ENCODE peak calls at places on chromosomes 2 and 18, in six cellular contexts. One of them, this sample, is unnamed.

GRCh38 chr2:67083978-67084377 is 313.2 kb upstream of the ETAA1 start:
- DNase-seq in H1: no peak
- DNase-seq in neuronal stem cell: no peak
- DNase-seq in IMR-90: peak
- DNase-seq in H9: no peak
- DNase-seq in mesenchymal stem cell: peak
- DNase-seq in this sample: no peak

GRCh38 chr2:218284106-218284811 is 8.0 kb downstream of the TMBIM1 start:
- DNase-seq in H1: no peak
- DNase-seq in mesenchymal stem cell: peak
- DNase-seq in neuronal stem cell: no peak
- DNase-seq in H9: no peak
- DNase-seq in IMR-90: peak
- DNase-seq in this sample: no peak

GRCh38 chr2:233032551-233033320 is at the start of gene NEU2:
- DNase-seq in H1: no peak
- DNase-seq in neuronal stem cell: no peak
- DNase-seq in IMR-90: no peak
- DNase-seq in mesenchymal stem cell: no peak
- DNase-seq in H9: no peak
- DNase-seq in this sample: no peak

GRCh38 chr2:239269959-239270358 is 130.9 kb downstream of the HDAC4 start:
- DNase-seq in H1: no peak
- DNase-seq in mesenchymal stem cell: no peak
- DNase-seq in IMR-90: no peak
- DNase-seq in H9: no peak
- DNase-seq in neuronal stem cell: no peak
- DNase-seq in this sample: no peak

GRCh38 chr2:45652090-45653050 is 895 bp downstream of the PRKCE start:
- DNase-seq in IMR-90: peak
- DNase-seq in H1: no peak
- DNase-seq in mesenchymal stem cell: peak
- DNase-seq in H9: peak
- DNase-seq in neuronal stem cell: no peak
- DNase-seq in this sample: peak

GRCh38 chr2:12032975-12033374 is 286.5 kb downstream of the LPIN1 start:
- DNase-seq in H9: no peak
- DNase-seq in IMR-90: peak
- DNase-seq in H1: no peak
- DNase-seq in neuronal stem cell: no peak
- DNase-seq in mesenchymal stem cell: peak
- DNase-seq in this sample: peak

GRCh38 chr2:240491483-240491882 is 56.0 kb downstream of the GPC1 start:
- DNase-seq in IMR-90: no peak
- DNase-seq in H1: no peak
- DNase-seq in H9: no peak
- DNase-seq in neuronal stem cell: no peak
- DNase-seq in mesenchymal stem cell: no peak
- DNase-seq in this sample: no peak

GRCh38 chr18:67600181-67600631 is 83.7 kb upstream of the DSEL start:
- DNase-seq in IMR-90: peak
- DNase-seq in H1: no peak
- DNase-seq in H9: no peak
- DNase-seq in neuronal stem cell: no peak
- DNase-seq in mesenchymal stem cell: peak
- DNase-seq in this sample: peak

GRCh38 chr2:120731175-120731574 is 4.5 kb upstream of the GLI2 start:
- DNase-seq in H1: no peak
- DNase-seq in neuronal stem cell: no peak
- DNase-seq in IMR-90: no peak
- DNase-seq in H9: peak
- DNase-seq in mesenchymal stem cell: no peak
- DNase-seq in this sample: no peak

GRCh38 chr2:83705146-83705545 is 753.9 kb downstream of the SUCLG1 start:
- DNase-seq in H9: no peak
- DNase-seq in H1: no peak
- DNase-seq in mesenchymal stem cell: no peak
- DNase-seq in neuronal stem cell: no peak
- DNase-seq in IMR-90: no peak
- DNase-seq in this sample: no peak

GRCh38 chr2:217650716-217651360 is 352.0 kb downstream of the TNS1 start:
- DNase-seq in mesenchymal stem cell: peak
- DNase-seq in neuronal stem cell: peak
- DNase-seq in H9: peak
- DNase-seq in IMR-90: peak
- DNase-seq in H1: peak
- DNase-seq in this sample: peak

GRCh38 chr2:205704101-205704741 is 21.9 kb downstream of the NRP2 start:
- DNase-seq in IMR-90: peak
- DNase-seq in mesenchymal stem cell: no peak
- DNase-seq in neuronal stem cell: no peak
- DNase-seq in H9: no peak
- DNase-seq in H1: no peak
- DNase-seq in this sample: no peak

GRCh38 chr2:58895849-58896248 is 654.7 kb upstream of the FANCL start:
- DNase-seq in H9: no peak
- DNase-seq in IMR-90: no peak
- DNase-seq in neuronal stem cell: no peak
- DNase-seq in H1: no peak
- DNase-seq in mesenchymal stem cell: no peak
- DNase-seq in this sample: no peak

GRCh38 chr2:234533631-234534030 is 36.8 kb upstream of the ARL4C start:
- DNase-seq in H1: no peak
- DNase-seq in IMR-90: no peak
- DNase-seq in mesenchymal stem cell: no peak
- DNase-seq in neuronal stem cell: no peak
- DNase-seq in H9: no peak
- DNase-seq in this sample: no peak

GRCh38 chr18:46536215-46536874 is 120.7 kb downstream of the LOXHD1 start:
- DNase-seq in H1: no peak
- DNase-seq in mesenchymal stem cell: no peak
- DNase-seq in IMR-90: no peak
- DNase-seq in H9: no peak
- DNase-seq in neuronal stem cell: no peak
- DNase-seq in this sample: peak

GRCh38 chr2:187711122-187711521 is 156.9 kb upstream of the TFPI start:
- DNase-seq in neuronal stem cell: no peak
- DNase-seq in H1: no peak
- DNase-seq in mesenchymal stem cell: peak
- DNase-seq in H9: no peak
- DNase-seq in IMR-90: no peak
- DNase-seq in this sample: no peak

GRCh38 chr2:105557021-105557420 is 158.2 kb upstream of the FHL2 start:
- DNase-seq in H9: peak
- DNase-seq in mesenchymal stem cell: no peak
- DNase-seq in H1: no peak
- DNase-seq in neuronal stem cell: no peak
- DNase-seq in IMR-90: no peak
- DNase-seq in this sample: no peak

GRCh38 chr2:127526940-127527804 is 883 bp upstream of the IWS1 start:
- DNase-seq in H1: no peak
- DNase-seq in neuronal stem cell: peak
- DNase-seq in mesenchymal stem cell: no peak
- DNase-seq in H9: no peak
- DNase-seq in IMR-90: no peak
- DNase-seq in this sample: peak

GRCh38 chr2:96549967-96550786 is 13.6 kb downstream of the ARID5A start:
- DNase-seq in IMR-90: no peak
- DNase-seq in H1: peak
- DNase-seq in mesenchymal stem cell: no peak
- DNase-seq in neuronal stem cell: peak
- DNase-seq in H9: peak
- DNase-seq in this sample: peak

GRCh38 chr18:67788315-67788714 is 271.8 kb upstream of the DSEL start:
- DNase-seq in neuronal stem cell: no peak
- DNase-seq in IMR-90: no peak
- DNase-seq in H9: no peak
- DNase-seq in H1: no peak
- DNase-seq in mesenchymal stem cell: no peak
- DNase-seq in this sample: no peak

GRCh38 chr2:191679818-191680600 is 2.1 kb downstream of the NABP1 start:
- DNase-seq in H9: no peak
- DNase-seq in IMR-90: peak
- DNase-seq in mesenchymal stem cell: peak
- DNase-seq in H1: no peak
- DNase-seq in neuronal stem cell: no peak
- DNase-seq in this sample: peak

GRCh38 chr2:146847846-146848245 is 997.0 kb upstream of the ACVR2A start:
- DNase-seq in H9: no peak
- DNase-seq in mesenchymal stem cell: no peak
- DNase-seq in neuronal stem cell: no peak
- DNase-seq in H1: no peak
- DNase-seq in IMR-90: no peak
- DNase-seq in this sample: no peak

GRCh38 chr2:172311921-172312345 is 115.5 kb upstream of the ITGA6 start:
- DNase-seq in H9: no peak
- DNase-seq in IMR-90: no peak
- DNase-seq in mesenchymal stem cell: peak
- DNase-seq in neuronal stem cell: no peak
- DNase-seq in H1: no peak
- DNase-seq in this sample: no peak

GRCh38 chr18:61334951-61335736 is 1.9 kb downstream of the CDH20 start:
- DNase-seq in mesenchymal stem cell: no peak
- DNase-seq in H1: no peak
- DNase-seq in IMR-90: no peak
- DNase-seq in H9: no peak
- DNase-seq in neuronal stem cell: no peak
- DNase-seq in this sample: no peak

GRCh38 chr2:197675246-197675645 is at the start of gene RFTN2:
- DNase-seq in IMR-90: peak
- DNase-seq in mesenchymal stem cell: no peak
- DNase-seq in H1: no peak
- DNase-seq in H9: no peak
- DNase-seq in neuronal stem cell: no peak
- DNase-seq in this sample: peak

GRCh38 chr2:176083796-176084261 is at the start of gene EVX2:
- DNase-seq in neuronal stem cell: no peak
- DNase-seq in H9: peak
- DNase-seq in H1: no peak
- DNase-seq in mesenchymal stem cell: no peak
- DNase-seq in IMR-90: no peak
- DNase-seq in this sample: no peak

GRCh38 chr18:34659579-34660517 is 50.2 kb upstream of the DTNA start:
- DNase-seq in H9: peak
- DNase-seq in H1: peak
- DNase-seq in mesenchymal stem cell: peak
- DNase-seq in IMR-90: peak
- DNase-seq in neuronal stem cell: peak
- DNase-seq in this sample: peak

GRCh38 chr2:80863166-80863714 is 558.7 kb upstream of the LRRTM1 start:
- DNase-seq in neuronal stem cell: no peak
- DNase-seq in H9: no peak
- DNase-seq in mesenchymal stem cell: no peak
- DNase-seq in H1: no peak
- DNase-seq in IMR-90: no peak
- DNase-seq in this sample: no peak

GRCh38 chr2:108536133-108536780 is 2.0 kb downstream of the LIMS1 start:
- DNase-seq in neuronal stem cell: no peak
- DNase-seq in H9: no peak
- DNase-seq in IMR-90: peak
- DNase-seq in H1: no peak
- DNase-seq in mesenchymal stem cell: peak
- DNase-seq in this sample: peak

GRCh38 chr2:186486651-186487647 is 889 bp downstream of the ZC3H15 start:
- DNase-seq in IMR-90: peak
- DNase-seq in H9: no peak
- DNase-seq in neuronal stem cell: no peak
- DNase-seq in mesenchymal stem cell: no peak
- DNase-seq in H1: no peak
- DNase-seq in this sample: no peak
- H2AK5ac ChIP-seq in IMR-90: peak
- H2AK5ac ChIP-seq in H9: no peak
- H2AK5ac ChIP-seq in neuronal stem cell: no peak
- H2AK5ac ChIP-seq in mesenchymal stem cell: no peak
- H2AK5ac ChIP-seq in H1: no peak
- H2AK5ac ChIP-seq in this sample: no peak

GRCh38 chr18:7521226-7521856 is 45.8 kb upstream of the PTPRM start:
- DNase-seq in H9: no peak
- DNase-seq in neuronal stem cell: no peak
- DNase-seq in IMR-90: no peak
- DNase-seq in H1: no peak
- DNase-seq in mesenchymal stem cell: no peak
- DNase-seq in this sample: no peak
- H2AK5ac ChIP-seq in H9: no peak
- H2AK5ac ChIP-seq in neuronal stem cell: no peak
- H2AK5ac ChIP-seq in IMR-90: no peak
- H2AK5ac ChIP-seq in H1: no peak
- H2AK5ac ChIP-seq in mesenchymal stem cell: no peak
- H2AK5ac ChIP-seq in this sample: no peak

DNA sequence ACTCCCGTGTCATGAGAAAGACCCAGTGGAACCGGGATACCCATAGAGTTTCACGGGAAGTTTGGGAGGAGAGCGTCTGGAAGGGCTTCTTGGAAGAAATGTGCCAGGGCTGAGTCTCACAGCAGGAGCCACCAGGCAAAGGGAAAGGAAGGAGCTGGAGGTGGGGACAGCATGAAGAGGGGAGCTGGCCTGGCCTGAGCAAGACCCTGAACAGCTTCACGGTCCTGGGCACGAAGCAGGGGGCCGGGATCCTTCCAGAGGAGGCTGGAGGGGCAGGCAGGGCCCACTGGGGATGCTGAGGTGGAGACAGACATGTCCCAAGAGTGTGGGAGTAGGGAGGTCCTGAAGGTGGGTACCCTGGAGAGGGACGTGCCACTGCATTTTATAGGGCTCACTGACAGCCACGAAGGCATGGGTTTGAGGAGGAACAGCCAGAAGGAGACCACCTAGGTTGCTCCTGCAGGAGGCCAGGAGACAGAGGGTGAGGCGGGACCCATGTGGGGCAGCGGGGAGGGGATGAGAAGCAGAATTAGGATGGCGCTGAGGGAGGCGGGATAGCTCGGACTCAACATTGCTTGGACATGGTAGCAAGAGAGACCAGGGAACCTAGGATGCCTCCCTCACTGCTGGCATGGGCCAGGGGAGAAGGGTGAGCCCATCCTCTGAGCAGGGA is 168.1 kb upstream of the ID2 start:
- DNase-seq in mesenchymal stem cell: no peak
- DNase-seq in IMR-90: no peak
- DNase-seq in H1: no peak
- DNase-seq in neuronal stem cell: no peak
- DNase-seq in H9: no peak
- DNase-seq in this sample: no peak
- H2AK5ac ChIP-seq in mesenchymal stem cell: no peak
- H2AK5ac ChIP-seq in IMR-90: no peak
- H2AK5ac ChIP-seq in H1: no peak
- H2AK5ac ChIP-seq in neuronal stem cell: no peak
- H2AK5ac ChIP-seq in H9: no peak
- H2AK5ac ChIP-seq in this sample: no peak

DNA sequence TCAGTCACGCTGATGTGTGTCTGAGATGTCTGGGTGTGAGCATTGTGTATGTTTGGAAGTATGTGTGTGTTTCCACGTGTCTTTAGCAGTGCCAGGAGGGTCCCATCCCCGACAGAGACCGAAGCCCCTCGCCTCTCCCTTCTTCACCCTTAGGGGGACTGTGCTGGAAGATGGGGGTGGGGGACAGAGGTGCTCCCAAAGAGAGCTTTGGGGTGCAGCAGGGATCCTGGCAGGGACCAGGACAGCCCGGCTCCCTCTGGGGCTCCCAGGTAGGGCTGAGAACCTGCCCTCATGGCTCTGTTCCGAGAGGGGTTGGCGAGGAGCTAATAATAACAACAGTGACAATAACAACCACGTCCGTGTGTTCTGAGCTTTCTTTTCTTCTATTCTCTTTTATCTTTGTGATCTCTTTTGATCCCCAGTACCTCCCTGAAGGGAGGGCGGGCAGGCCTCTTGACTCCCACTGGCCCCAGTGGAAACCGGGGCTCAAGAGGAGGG is 57.7 kb downstream of the SMAD7 start:
- DNase-seq in H9: no peak
- DNase-seq in neuronal stem cell: no peak
- DNase-seq in IMR-90: no peak
- DNase-seq in H1: no peak
- DNase-seq in mesenchymal stem cell: no peak
- DNase-seq in this sample: no peak
- H2AK5ac ChIP-seq in H9: no peak
- H2AK5ac ChIP-seq in neuronal stem cell: no peak
- H2AK5ac ChIP-seq in IMR-90: no peak
- H2AK5ac ChIP-seq in H1: no peak
- H2AK5ac ChIP-seq in mesenchymal stem cell: peak
- H2AK5ac ChIP-seq in this sample: no peak